ENCODE peak calls at places on chromosome 20, in ten cellular contexts. U, C, E, S, O, V, B, H, N and F are unnamed samples.

GRCh38 chr20:46402236-46402886 is 4.1 kb downstream of the ELMO2 start:
- DNase-seq in V (no peak), N (no peak), H (no peak), E (no peak), C (no peak), B (no peak), O (no peak), S (no peak), U (no peak), F (no peak)

GRCh38 chr20:1816384-1817381 is 78.5 kb upstream of the SIRPA start:
- DNase-seq in V (peak), B (no peak), S (peak), H (no peak), C (no peak), O (no peak), N (no peak), E (peak), U (peak), F (no peak)

GRCh38 chr20:41692479-41693135 is 74.4 kb upstream of the CHD6 start:
- DNase-seq in B (peak), O (peak), N (peak), E (peak), H (peak), U (peak), C (peak), V (peak), S (no peak), F (peak)

GRCh38 chr20:48607544-48607865 is 220.3 kb downstream of the PREX1 start:
- DNase-seq in S (no peak), N (no peak), C (no peak), B (peak), V (no peak), E (no peak), U (no peak), H (no peak), O (no peak), F (no peak)

GRCh38 chr20:7155794-7156193 is 388.3 kb downstream of the BMP2 start:
- DNase-seq in V (no peak), N (no peak), H (no peak), C (no peak), B (no peak), O (no peak), E (no peak), U (no peak), S (no peak), F (no peak)

GRCh38 chr20:34708621-34709043 is 4.5 kb downstream of the TP53INP2 start:
- DNase-seq in C (no peak), N (peak), U (peak), E (peak), O (peak), V (peak), H (peak), S (peak), B (peak), F (peak)

GRCh38 chr20:23142162-23143050 is 56.3 kb upstream of the CD93 start:
- DNase-seq in C (no peak), E (no peak), O (no peak), H (peak), U (no peak), N (no peak), B (no peak), S (peak), V (peak), F (no peak)

GRCh38 chr20:41339957-41340326 is 679 bp upstream of the LPIN3 start:
- DNase-seq in U (peak), E (peak), S (peak), V (peak), B (peak), O (peak), N (peak), H (peak), C (no peak), F (peak)

GRCh38 chr20:57139342-57140093 is 126.9 kb downstream of the BMP7 start:
- DNase-seq in O (no peak), E (no peak), U (no peak), S (no peak), B (no peak), N (no peak), C (no peak), H (no peak), V (no peak), F (no peak)

GRCh38 chr20:38001173-38001875 is 31.9 kb downstream of the TTI1 start:
- DNase-seq in H (no peak), B (no peak), V (no peak), C (no peak), N (no peak), E (no peak), U (no peak), S (peak), O (no peak), F (no peak)

GRCh38 chr20:15740046-15740775 is 833.0 kb downstream of the KIF16B start:
- DNase-seq in E (no peak), C (no peak), B (no peak), S (no peak), H (no peak), N (no peak), O (no peak), U (no peak), V (no peak), F (no peak)

GRCh38 chr20:52081066-52081465 is 110.5 kb downstream of the ZFP64 start:
- DNase-seq in V (no peak), C (no peak), S (no peak), E (no peak), U (no peak), H (no peak), N (no peak), B (no peak), O (no peak), F (no peak)

GRCh38 chr20:33437141-33437911 is 6.2 kb downstream of the SNTA1 start:
- DNase-seq in E (peak), C (no peak), V (no peak), H (no peak), S (no peak), N (peak), U (peak), O (no peak), B (no peak), F (peak)

GRCh38 chr20:19449051-19449450 is 236.6 kb downstream of the SLC24A3 start:
- DNase-seq in U (peak), S (no peak), O (peak), C (no peak), H (no peak), V (no peak), E (no peak), B (no peak), N (peak), F (no peak)

GRCh38 chr20:46022411-46023147 is 6.4 kb upstream of the SLC12A5 start:
- DNase-seq in N (peak), S (peak), C (no peak), B (peak), O (peak), V (peak), H (peak), U (no peak), E (peak), F (peak)

GRCh38 chr20:34945315-34946077 is 10.1 kb downstream of the GSS start:
- DNase-seq in H (no peak), S (peak), N (no peak), O (peak), B (no peak), U (no peak), E (no peak), V (no peak), C (no peak), F (no peak)

GRCh38 chr20:10800288-10800687 is 126.5 kb upstream of the JAG1 start:
- DNase-seq in E (no peak), S (peak), U (no peak), H (no peak), O (no peak), N (no peak), C (no peak), V (no peak), B (no peak), F (no peak)

GRCh38 chr20:34546751-34547181 is 11.8 kb upstream of the MAP1LC3A start:
- DNase-seq in S (no peak), H (no peak), V (no peak), N (no peak), E (no peak), B (no peak), U (no peak), O (peak), C (no peak), F (no peak)

GRCh38 chr20:57959018-57959417 is 249.2 kb upstream of the PMEPA1 start:
- DNase-seq in V (no peak), E (no peak), B (no peak), C (no peak), N (peak), H (no peak), O (no peak), S (no peak), U (peak), F (no peak)

GRCh38 chr20:46348972-46349741 is 40.9 kb upstream of the CDH22 start:
- DNase-seq in V (peak), N (peak), C (no peak), S (peak), U (peak), B (peak), E (peak), H (peak), O (peak), F (peak)

GRCh38 chr20:11207749-11208502 is 534.1 kb upstream of the JAG1 start:
- DNase-seq in N (no peak), V (no peak), B (no peak), O (no peak), U (no peak), H (no peak), C (peak), E (no peak), S (peak), F (no peak)

GRCh38 chr20:36544134-36545018 is 3.1 kb downstream of the MYL9 start:
- DNase-seq in O (no peak), V (no peak), C (no peak), N (peak), H (peak), U (no peak), S (peak), E (peak), B (no peak), F (peak)

GRCh38 chr20:20009784-20010253 is 7.3 kb upstream of the NAA20 start:
- DNase-seq in N (no peak), U (no peak), V (no peak), C (no peak), E (no peak), O (no peak), B (no peak), S (no peak), H (no peak), F (no peak)

GRCh38 chr20:57266251-57267157 is at the start of gene BMP7:
- DNase-seq in E (no peak), H (no peak), B (no peak), C (no peak), U (no peak), V (no peak), S (no peak), O (no peak), N (no peak), F (no peak)

GRCh38 chr20:56554869-56555268 is 21.8 kb downstream of the FAM209B start:
- DNase-seq in N (no peak), E (peak), O (peak), S (peak), V (no peak), U (no peak), B (no peak), C (peak), H (no peak), F (peak)

GRCh38 chr20:41087777-41088176 is 49.6 kb upstream of the PLCG1 start:
- DNase-seq in E (no peak), B (no peak), U (no peak), H (no peak), S (no peak), C (no peak), N (no peak), V (no peak), O (no peak), F (no peak)

GRCh38 chr20:11338506-11339306 is 579.0 kb upstream of the BTBD3 start:
- DNase-seq in O (no peak), V (no peak), S (no peak), U (no peak), C (no peak), H (no peak), B (no peak), N (no peak), E (no peak), F (no peak)

GRCh38 chr20:47295921-47296426 is 60.5 kb downstream of the ZMYND8 start:
- DNase-seq in S (peak), O (no peak), U (peak), V (no peak), B (no peak), N (no peak), E (no peak), C (no peak), H (no peak), F (no peak)

GRCh38 chr20:38132910-38133501 is 32.1 kb downstream of the TGM2 start:
- DNase-seq in V (no peak), C (no peak), E (no peak), O (no peak), S (no peak), B (no peak), U (peak), H (peak), N (no peak), F (no peak)

GRCh38 chr20:36818831-36819230 is 45.3 kb upstream of the DSN1 start:
- DNase-seq in N (no peak), B (no peak), O (no peak), C (no peak), S (no peak), V (no peak), H (no peak), E (no peak), U (no peak), F (no peak)

GRCh38 chr20:17843246-17844132 is 125.1 kb downstream of the SNX5 start:
- DNase-seq in B (no peak), O (no peak), S (peak), C (peak), U (no peak), V (no peak), E (peak), N (peak), H (no peak), F (peak)

GRCh38 chr20:36950432-36951197 is 893 bp downstream of the SAMHD1 start:
- DNase-seq in U (no peak), B (peak), H (peak), O (peak), S (peak), N (peak), V (peak), E (no peak), C (no peak), F (peak)

GRCh38 chr20:36228809-36229208 is 7.5 kb upstream of the AAR2 start:
- DNase-seq in B (no peak), U (no peak), O (no peak), H (no peak), N (no peak), C (no peak), S (no peak), V (no peak), E (no peak), F (no peak)

GRCh38 chr20:38315290-38315966 is 11.5 kb downstream of the BPI start:
- DNase-seq in S (peak), C (no peak), E (no peak), O (no peak), N (peak), V (no peak), H (no peak), B (no peak), U (no peak), F (no peak)

GRCh38 chr20:10642859-10643559 is 30.8 kb downstream of the JAG1 start:
- DNase-seq in E (no peak), N (no peak), O (no peak), B (no peak), V (no peak), U (no peak), C (no peak), S (no peak), H (no peak), F (no peak)

GRCh38 chr20:1686151-1686748 is 28.7 kb upstream of the SIRPG start:
- DNase-seq in H (no peak), E (no peak), O (no peak), N (no peak), S (no peak), U (no peak), C (no peak), V (no peak), B (no peak), F (no peak)

GRCh38 chr20:50834599-50835005 is 39.7 kb downstream of the BCAS4 start:
- DNase-seq in S (peak), H (no peak), U (no peak), V (no peak), E (no peak), O (no peak), B (no peak), N (no peak), C (no peak), F (no peak)

GRCh38 chr20:47230811-47231256 is 125.7 kb downstream of the ZMYND8 start:
- DNase-seq in B (no peak), O (no peak), S (no peak), N (no peak), E (no peak), C (no peak), H (no peak), V (no peak), U (no peak), F (no peak)

GRCh38 chr20:12575352-12576095 is 433.2 kb upstream of the SPTLC3 start:
- DNase-seq in B (peak), V (no peak), S (no peak), E (peak), O (peak), C (no peak), U (no peak), N (peak), H (peak), F (peak)

GRCh38 chr20:4957187-4957586 is 44.1 kb downstream of the SLC23A2 start:
- DNase-seq in C (no peak), N (no peak), O (no peak), U (no peak), B (no peak), E (no peak), V (no peak), H (no peak), S (no peak), F (no peak)

GRCh38 chr20:4957939-4958362 is 43.4 kb downstream of the SLC23A2 start:
- DNase-seq in O (no peak), E (no peak), N (no peak), V (no peak), S (no peak), B (no peak), H (no peak), C (peak), U (no peak), F (no peak)

GRCh38 chr20:4953881-4954280 is 47.4 kb downstream of the SLC23A2 start:
- DNase-seq in C (no peak), N (no peak), V (no peak), B (no peak), U (no peak), H (no peak), O (no peak), E (no peak), S (no peak), F (no peak)

GRCh38 chr20:4959582-4959981 is 41.7 kb downstream of the SLC23A2 start:
- DNase-seq in C (no peak), U (no peak), B (no peak), O (no peak), E (no peak), H (no peak), V (no peak), N (no peak), S (no peak), F (no peak)

GRCh38 chr20:4956200-4956810 is 45.0 kb downstream of the SLC23A2 start:
- DNase-seq in V (no peak), N (no peak), O (no peak), B (no peak), S (peak), U (no peak), E (no peak), H (no peak), C (no peak), F (no peak)
- TF ChIP-seq CTCF in V (peak), N (peak), O (peak), B (peak), S (peak), U (no peak), E (peak), H (peak), C (peak), F (peak)

GRCh38 chr20:24673678-24674570 is 204.5 kb downstream of the SYNDIG1 start:
- DNase-seq in U (no peak), S (peak), O (no peak), C (peak), V (no peak), E (no peak), N (no peak), B (no peak), H (no peak), F (no peak)
- H3K4me3 ChIP-seq in U (no peak), S (peak), O (no peak), C (no peak), V (no peak), E (no peak), N (no peak), B (no peak), H (no peak), F (no peak)

GRCh38 chr20:9172908-9173307 is 104.0 kb downstream of the PLCB4 start:
- DNase-seq in S (peak), C (no peak), B (no peak), U (no peak), H (no peak), E (no peak), V (peak), N (no peak), O (no peak), F (no peak)
- TF ChIP-seq CTCF in S (peak), C (peak), B (no peak), U (no peak), H (no peak), E (peak), V (peak), N (no peak), O (no peak), F (peak)

GRCh38 chr20:53940356-53940694 is 130.1 kb downstream of the BCAS1 start:
- DNase-seq in B (no peak), O (no peak), C (no peak), S (no peak), N (no peak), V (no peak), H (no peak), E (no peak), U (no peak), F (no peak)
- H3K4me3 ChIP-seq in B (no peak), O (no peak), C (no peak), S (no peak), N (no peak), V (no peak), H (no peak), E (no peak), U (no peak), F (no peak)

GRCh38 chr20:32034581-32035397 is 17.3 kb upstream of the HCK start:
- DNase-seq in V (no peak), N (no peak), C (no peak), S (no peak), O (no peak), H (peak), U (peak), B (no peak), E (no peak), F (no peak)
- TF ChIP-seq CTCF in V (peak), N (no peak), C (no peak), S (peak), O (no peak), H (peak), U (no peak), B (no peak), E (no peak), F (no peak)

DNA sequence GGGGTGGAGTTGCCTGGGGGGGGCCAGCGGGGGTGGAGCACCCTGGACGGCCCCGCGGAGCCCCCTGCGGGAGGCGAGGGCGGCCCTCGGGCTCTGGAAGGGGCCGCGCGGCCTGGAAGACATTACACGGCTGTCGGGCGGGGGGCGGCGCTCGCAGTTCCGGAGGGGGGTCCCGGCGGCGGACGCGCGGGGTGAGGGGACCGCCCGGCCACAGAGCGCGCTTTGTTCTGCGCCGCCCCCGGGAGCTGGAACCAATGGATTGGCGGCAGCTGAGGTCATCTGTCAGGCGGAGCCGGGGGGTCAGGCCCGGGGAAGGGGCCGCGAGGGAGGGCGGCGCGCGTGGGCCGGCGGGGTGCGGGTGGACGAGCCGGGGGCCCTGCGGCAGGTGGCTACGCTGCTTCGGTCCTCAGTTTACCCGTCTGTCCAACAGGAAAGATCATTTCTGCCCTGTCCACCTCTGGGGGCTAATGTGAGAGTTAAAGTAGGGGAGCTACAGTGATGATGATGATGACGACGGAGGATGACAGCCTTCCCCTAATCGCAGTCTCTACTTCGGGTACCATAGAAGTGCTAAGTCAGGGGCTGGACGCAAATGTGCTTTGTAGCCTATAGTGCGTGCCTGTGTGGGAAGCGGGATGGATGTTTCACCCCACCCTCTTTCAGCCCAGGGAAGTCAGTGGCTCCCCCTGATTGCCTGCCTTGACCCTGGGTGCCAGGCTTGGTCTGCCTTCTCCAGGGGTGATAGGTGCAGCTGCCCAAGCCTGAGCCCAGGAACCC is 10.4 kb downstream of the SRXN1 start:
- DNase-seq in V (no peak), E (peak), U (no peak), S (no peak), O (no peak), H (no peak), B (no peak), C (no peak), N (no peak), F (peak)
- H3K4me3 ChIP-seq in V (no peak), E (peak), U (no peak), S (no peak), O (peak), H (peak), B (peak), C (peak), N (peak), F (peak)